ENCODE peak calls at places on chromosomes 16 and 17, in seven cellular contexts. K is AG10803, V is IMR-90, U is esophagus squamous epithelium, X is aorta, A is left lung, Q is transverse colon. P is an unnamed sample.

GRCh38 chr16:53773150-53773846 is 69.3 kb downstream of the FTO start:
- DNase-seq in X (no peak), A (no peak), Q (peak; percentile 51), U (no peak), V (peak; percentile 79), K (peak; percentile 83), P (no peak)

GRCh38 chr16:54277845-54278703 is 8.5 kb downstream of the IRX3 start:
- DNase-seq in X (no peak), Q (no peak), A (no peak), U (no peak), V (no peak), K (no peak), P (no peak)

GRCh38 chr16:11219188-11219587 is 36.8 kb downstream of the SOCS1 start:
- DNase-seq in A (no peak), U (no peak), Q (no peak), K (no peak), X (no peak), V (no peak), P (no peak)

GRCh38 chr17:40694584-40694983 is 9.0 kb downstream of the KRT24 start:
- DNase-seq in Q (no peak), V (no peak), X (no peak), U (no peak), K (no peak), A (no peak), P (no peak)

GRCh38 chr17:30091771-30092170 is 24.8 kb upstream of the NSRP1 start:
- DNase-seq in A (no peak), Q (no peak), X (no peak), K (peak; percentile 89), U (no peak), V (peak; percentile 92), P (no peak)

GRCh38 chr16:15575293-15576049 is 67.5 kb downstream of the MARF1 start:
- DNase-seq in Q (no peak), U (no peak), V (no peak), X (no peak), K (no peak), A (no peak), P (no peak)

GRCh38 chr16:10205688-10206087 is 23.5 kb upstream of the GRIN2A start:
- DNase-seq in X (no peak), A (no peak), U (no peak), Q (no peak), V (no peak), K (no peak), P (no peak)

GRCh38 chr17:61316633-61317032 is 83.0 kb upstream of the TBX2 start:
- DNase-seq in V (no peak), Q (no peak), U (no peak), X (no peak), A (no peak), K (no peak), P (no peak)

GRCh38 chr16:57134982-57135381 is 42.6 kb downstream of the CPNE2 start:
- DNase-seq in A (peak; percentile 50), X (peak; percentile 27), K (no peak), U (no peak), V (no peak), Q (peak; percentile 71), P (no peak)

GRCh38 chr17:56798916-56799315 is 34.8 kb downstream of the C17orf67 start:
- DNase-seq in A (no peak), K (peak; percentile 25), V (no peak), X (no peak), Q (no peak), U (no peak), P (no peak)

GRCh38 chr17:8621585-8621984 is 8.9 kb downstream of the MYH10 start:
- DNase-seq in V (peak; percentile 59), X (no peak), K (no peak), U (no peak), A (no peak), Q (no peak), P (no peak)

GRCh38 chr17:50027639-50028206 is 28.2 kb upstream of the ITGA3 start:
- DNase-seq in Q (peak; percentile 58), A (peak; percentile 87), X (peak; percentile 94), K (peak; percentile 94), V (peak; percentile 96), U (no peak), P (no peak)

GRCh38 chr16:53924311-53924860 is 220.4 kb downstream of the FTO start:
- DNase-seq in K (no peak), U (no peak), X (no peak), V (no peak), Q (no peak), A (no peak), P (no peak)

GRCh38 chr17:68498479-68499326 is 13.5 kb upstream of the PRKAR1A start:
- DNase-seq in K (no peak), Q (no peak), V (no peak), A (no peak), U (no peak), X (no peak), P (peak; percentile 26)

GRCh38 chr17:48577330-48577945 is 712 bp downstream of the HOXB4 start:
- DNase-seq in U (no peak), A (no peak), V (peak; percentile 84), K (peak; percentile 59), Q (no peak), X (no peak), P (no peak)

GRCh38 chr16:81863630-81864352 is 84.7 kb downstream of the PLCG2 start:
- DNase-seq in Q (peak; percentile 50), K (no peak), X (no peak), V (no peak), U (no peak), A (no peak), P (peak; percentile 31)
- H3K4me3 ChIP-seq in Q (no peak overlapping the region), K (no peak overlapping the region), X (no peak overlapping the region), V (no peak overlapping the region), U (no peak overlapping the region), A (no peak overlapping the region), P (peak overlapping the region; percentile 11)

GRCh38 chr16:69106491-69107291 is 1.2 kb downstream of the HAS3 start:
- DNase-seq in U (no peak), Q (peak; percentile 18), A (peak; percentile 71), K (no peak), V (no peak), X (no peak), P (no peak)

GRCh38 chr16:69108069-69108904 is 2.8 kb downstream of the HAS3 start:
- DNase-seq in V (no peak), Q (no peak), X (no peak), U (no peak), K (no peak), A (no peak), P (no peak)

GRCh38 chr16:69105501-69106361 is at the start of gene HAS3:
- DNase-seq in V (peak; percentile 48), A (peak; percentile 90), K (peak; percentile 54), Q (peak; percentile 75), U (no peak), X (peak; percentile 57), P (peak; percentile 50)

GRCh38 chr16:69108905-69109252 is 3.4 kb downstream of the HAS3 start:
- DNase-seq in A (no peak), V (no peak), K (no peak), Q (no peak), X (no peak), U (no peak), P (no peak)

DNA sequence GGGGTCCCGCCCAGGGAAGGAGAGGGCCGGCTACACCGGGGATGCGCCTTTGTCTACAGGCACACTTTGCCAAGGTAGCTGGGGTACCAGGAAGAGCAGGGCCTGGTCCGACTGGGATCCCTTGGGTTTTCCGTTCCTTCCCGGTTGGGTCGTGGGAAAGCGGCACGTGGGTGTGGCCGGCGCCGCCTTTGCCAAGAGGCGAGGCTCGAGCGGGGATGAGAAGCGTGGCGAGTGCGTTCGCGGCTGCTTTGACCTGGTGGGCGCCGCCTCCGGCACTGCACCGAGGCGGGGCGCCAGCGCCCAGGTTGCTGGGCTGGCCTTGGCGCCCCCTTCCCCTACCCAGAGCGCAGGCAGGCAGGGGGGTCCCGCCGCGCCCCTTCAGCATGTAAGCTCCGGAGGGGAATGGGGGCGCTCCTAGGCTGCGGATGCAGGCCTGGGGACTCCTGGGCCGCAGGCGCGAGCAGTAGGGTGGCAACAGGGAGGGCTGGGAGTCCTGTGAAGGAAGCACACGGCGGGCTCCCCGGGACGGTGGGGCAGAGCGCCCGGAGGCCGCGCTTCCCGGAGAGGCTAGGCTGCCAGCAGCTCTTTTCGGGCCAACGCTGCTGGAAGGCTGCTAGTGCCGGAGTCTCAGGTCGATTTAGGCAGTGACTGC is 2.0 kb downstream of the HAS3 start:
- DNase-seq in V (no peak), Q (peak; percentile 72), U (no peak), K (peak; percentile 15), A (peak; percentile 85), X (no peak), P (no peak)
- H3K4me3 ChIP-seq in V (no peak overlapping the region), Q (peak overlapping the region; percentile 50), U (peak overlapping the region; percentile 72), K (peak overlapping the region; percentile 17), A (peak overlapping the region; percentile 45), X (no peak overlapping the region), P (no peak overlapping the region)

DNA sequence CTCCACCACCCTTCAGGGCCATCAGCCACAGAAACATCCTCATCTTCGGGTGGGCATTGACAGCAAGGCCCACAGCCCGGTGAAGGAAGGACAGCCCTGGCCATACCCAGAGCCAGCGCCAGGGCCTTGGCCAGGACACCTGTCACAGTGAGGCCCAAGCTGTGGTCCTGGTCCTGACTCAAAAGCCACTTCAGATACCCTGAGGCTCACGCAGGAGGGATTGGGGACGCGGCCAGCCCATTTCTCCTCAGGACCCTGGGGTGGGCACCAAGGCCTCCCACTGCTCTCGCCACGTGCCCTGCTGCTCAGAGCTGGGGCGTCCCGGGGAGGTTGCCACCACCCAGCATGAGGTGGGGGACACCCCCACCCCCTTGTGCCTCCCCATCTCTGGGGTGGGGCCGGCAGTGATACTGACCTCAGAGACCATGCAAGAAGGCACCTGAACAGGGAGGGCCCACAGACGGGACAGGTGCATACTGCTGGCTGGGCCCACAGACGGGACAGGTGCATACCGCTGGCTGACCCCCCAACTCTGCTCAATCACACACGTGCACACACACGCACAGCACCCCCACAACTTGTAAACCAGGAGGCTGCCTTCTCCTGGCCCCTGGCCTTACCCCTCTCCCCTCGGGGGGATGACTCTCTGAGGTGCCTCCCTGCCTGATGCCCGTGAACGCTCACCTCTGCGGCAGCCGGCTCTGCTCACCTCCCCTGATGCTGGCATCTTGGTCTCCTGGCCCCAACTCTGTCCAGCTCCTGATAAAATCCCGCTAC is 14.2 kb downstream of the SLC7A5 start:
- DNase-seq in U (no peak), K (no peak), V (no peak), Q (no peak), X (no peak), A (peak; percentile 74), P (no peak)
- H3K4me3 ChIP-seq in U (peak overlapping the region; percentile 33), K (no peak overlapping the region), V (no peak overlapping the region), Q (no peak overlapping the region), X (no peak overlapping the region), A (no peak overlapping the region), P (no peak overlapping the region)

GRCh38 chr17:6557040-6557438 is 684 bp upstream of the PITPNM3 start:
- DNase-seq in K (no peak), V (no peak), X (no peak), U (no peak), A (peak; percentile 39), Q (no peak), P (no peak)

GRCh38 chr17:6556121-6557039 is at the start of gene PITPNM3:
- DNase-seq in V (no peak), U (no peak), K (no peak), Q (peak; percentile 50), A (peak; percentile 86), X (no peak), P (no peak)

GRCh38 chr17:6554336-6554735 is 2.0 kb downstream of the PITPNM3 start:
- DNase-seq in U (no peak), A (peak; percentile 3), K (no peak), V (no peak), X (no peak), Q (no peak), P (no peak)

GRCh38 chr17:6555331-6556120 is 829 bp downstream of the PITPNM3 start:
- DNase-seq in A (no peak), V (peak; percentile 39), Q (peak; percentile 22), K (peak; percentile 19), X (no peak), U (no peak), P (no peak)

GRCh38 chr17:6554871-6555330 is 1.5 kb downstream of the PITPNM3 start:
- DNase-seq in K (no peak), Q (peak; percentile 74), A (peak; percentile 68), U (no peak), X (no peak), V (no peak), P (no peak)
- H3K4me3 ChIP-seq in K (peak overlapping the region; percentile 37), Q (peak overlapping the region; percentile 82), A (peak overlapping the region; percentile 49), U (peak overlapping the region; percentile 87), X (no peak overlapping the region), V (peak overlapping the region; percentile 56), P (no peak overlapping the region)

P was measured in GM06990.